ENCODE peak calls at places on chromosomes 11 and 22, in six cellular contexts. S is tibial artery, D is endothelial cell, V is AG04450, A is upper lobe of left lung, C is epithelial cell of proximal tubule. L is an unnamed sample.

GRCh38 chr11:36010010-36010740 is 66.3 kb downstream of the LDLRAD3 start:
- DNase-seq in D (no peak), A (no peak), V (no peak), C (no peak), S (no peak), L (no peak)

GRCh38 chr22:20647586-20648305 is 126.2 kb upstream of the SERPIND1 start:
- DNase-seq in A (no peak), C (no peak), S (no peak), D (no peak), V (no peak), L (no peak)

GRCh38 chr11:69663326-69663725 is 11.8 kb downstream of the LTO1 start:
- DNase-seq in A (no peak), V (no peak), C (no peak), D (no peak), S (no peak), L (no peak)

GRCh38 chr11:68979931-68980775 is 633 bp downstream of the MRGPRD start:
- DNase-seq in S (no peak), D (no peak), C (no peak), A (peak), V (no peak), L (no peak)

GRCh38 chr11:9276571-9276970 is 11.4 kb upstream of the DENND5A start:
- DNase-seq in C (no peak), D (no peak), A (no peak), S (no peak), V (no peak), L (no peak)

GRCh38 chr11:68040121-68040956 is 1.5 kb downstream of the TCIRG1 start:
- DNase-seq in A (peak), S (peak), C (no peak), V (peak), D (peak), L (no peak)

GRCh38 chr22:38957046-38957770 is at the start of gene APOBEC3A:
- DNase-seq in C (no peak), V (no peak), D (no peak), A (no peak), S (peak), L (no peak)

GRCh38 chr11:15153231-15153630 is 38.5 kb downstream of the INSC start:
- DNase-seq in D (no peak), V (no peak), A (no peak), S (no peak), C (no peak), L (no peak)

GRCh38 chr22:40463017-40463631 is 92.7 kb downstream of the SGSM3 start:
- DNase-seq in V (no peak), S (no peak), C (no peak), A (no peak), D (no peak), L (no peak)

DNA sequence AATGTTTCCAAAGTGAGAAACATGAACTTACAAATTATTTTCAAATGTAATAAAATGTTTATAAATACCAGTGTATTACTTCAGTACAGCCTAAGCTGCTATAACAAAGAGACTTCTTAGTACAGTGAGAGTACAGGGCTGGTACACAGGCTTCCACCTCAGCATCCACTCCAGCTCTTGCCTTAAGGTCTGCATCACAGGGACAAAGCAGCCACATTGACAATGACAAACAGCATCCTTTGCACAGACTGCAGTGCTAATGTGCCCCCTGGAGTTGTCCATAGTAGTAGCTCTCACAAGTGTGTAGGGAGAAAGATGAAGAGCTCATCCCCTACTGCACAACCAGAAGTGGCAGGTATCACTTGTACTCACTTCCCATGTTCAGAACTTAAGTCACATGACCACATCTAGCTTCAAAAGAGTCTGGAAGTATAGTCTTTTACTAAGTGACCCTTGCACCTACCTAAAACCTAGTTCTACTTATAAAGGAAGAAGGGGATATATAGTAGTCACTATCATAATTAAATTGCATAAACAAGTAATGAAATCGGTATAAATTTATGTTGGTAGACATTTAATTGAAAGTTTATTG is 10.7 kb upstream of the LIPT2 start:
- DNase-seq in V (no peak), S (no peak), D (no peak), A (no peak), C (no peak), L (no peak)
- TF ChIP-seq CTCF in V (no peak), S (no peak), D (no peak), A (no peak), C (no peak), L (no peak)

GRCh38 chr11:47257518-47258316 is at the start of gene NR1H3:
- DNase-seq in C (no peak), V (no peak), D (peak), A (peak), S (peak), L (peak)
- TF ChIP-seq CTCF in C (peak), V (peak), D (peak), A (peak), S (peak), L (peak)

DNA sequence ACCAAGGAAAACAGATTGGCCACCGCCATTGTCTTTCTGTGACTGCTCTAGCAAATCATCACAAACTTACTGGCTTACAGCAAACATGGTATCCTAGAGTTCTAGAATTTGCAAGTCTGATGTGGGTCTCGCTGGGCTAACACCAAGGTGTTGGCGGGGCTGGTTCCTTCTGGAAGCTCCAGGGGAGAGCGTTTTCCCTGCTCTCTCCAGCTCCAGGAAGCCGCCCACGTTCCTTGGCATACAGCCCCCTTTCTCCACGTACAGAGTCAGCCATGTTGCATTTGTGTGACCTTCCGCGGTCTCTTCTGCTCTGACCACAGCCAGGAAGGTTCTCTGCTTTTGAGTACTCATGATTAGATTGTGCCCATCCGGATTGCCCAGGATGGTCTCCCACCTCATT is 27.5 kb downstream of the TBC1D22A start:
- DNase-seq in C (no peak), V (no peak), S (peak), D (no peak), A (no peak), L (no peak)
- TF ChIP-seq CTCF in C (no peak), V (no peak), S (no peak), D (no peak), A (no peak), L (no peak)

GRCh38 chr11:34595391-34595790 is 25.5 kb upstream of the EHF start:
- DNase-seq in D (no peak), V (no peak), A (no peak), S (no peak), C (no peak), L (no peak)

GRCh38 chr11:34599406-34599901 is 21.4 kb upstream of the EHF start:
- DNase-seq in C (no peak), V (no peak), A (no peak), S (no peak), D (no peak), L (no peak)

GRCh38 chr11:34593085-34593484 is 27.8 kb upstream of the EHF start:
- DNase-seq in C (no peak), S (no peak), V (no peak), A (no peak), D (no peak), L (no peak)

GRCh38 chr11:34595960-34596359 is 24.9 kb upstream of the EHF start:
- DNase-seq in V (no peak), A (no peak), D (no peak), S (no peak), C (no peak), L (no peak)

DNA sequence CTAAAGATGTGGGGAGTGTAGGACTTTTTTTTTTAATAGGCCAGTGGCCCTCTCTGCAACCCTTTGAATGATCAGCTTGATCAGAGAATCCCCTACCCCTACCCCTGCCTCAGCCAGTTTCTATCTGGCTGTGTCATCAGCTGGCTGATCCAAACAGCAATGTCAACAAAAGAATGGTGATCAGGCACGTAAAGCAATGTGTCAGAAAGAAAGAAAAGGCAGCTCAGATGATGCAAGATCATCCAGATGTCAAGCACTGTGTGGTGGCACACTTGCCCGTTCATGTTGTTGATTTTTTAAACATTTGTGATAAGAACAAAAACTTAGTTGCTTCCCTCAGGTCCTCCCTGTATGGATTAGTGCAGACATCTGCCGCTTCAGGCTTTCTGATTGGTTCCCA is 26.3 kb upstream of the EHF start:
- DNase-seq in S (no peak), V (no peak), C (no peak), A (no peak), D (no peak), L (no peak)
- TF ChIP-seq CTCF in S (no peak), V (no peak), C (no peak), A (no peak), D (no peak), L (no peak)

GRCh38 chr11:107018902-107019493 is 722 bp upstream of the GUCY1A2 start:
- DNase-seq in A (peak), C (no peak), D (peak), S (peak), V (peak), L (peak)

GRCh38 chr11:107017104-107017432 is 1.2 kb downstream of the GUCY1A2 start:
- DNase-seq in A (no peak), C (no peak), V (no peak), S (no peak), D (no peak), L (no peak)

GRCh38 chr11:107014871-107015270 is 3.4 kb downstream of the GUCY1A2 start:
- DNase-seq in A (no peak), V (no peak), S (no peak), D (no peak), C (no peak), L (no peak)

GRCh38 chr11:107018274-107018901 is at the start of gene GUCY1A2:
- DNase-seq in A (peak), S (no peak), C (no peak), V (no peak), D (peak), L (peak)

GRCh38 chr11:107017433-107018227 is 646 bp downstream of the GUCY1A2 start:
- DNase-seq in V (no peak), S (no peak), A (peak), D (peak), C (no peak), L (peak)
- TF ChIP-seq CTCF in V (peak), S (peak), A (peak), D (peak), C (peak), L (peak)

GRCh38 chr11:113997473-113997872 is 22.6 kb downstream of the HTR3A start:
- DNase-seq in D (no peak), V (no peak), A (no peak), S (no peak), C (no peak), L (no peak)

GRCh38 chr11:113991718-113992458 is 17.0 kb downstream of the HTR3A start:
- DNase-seq in S (no peak), A (no peak), D (no peak), V (no peak), C (no peak), L (no peak)

GRCh38 chr11:113992459-113993105 is 17.7 kb downstream of the HTR3A start:
- DNase-seq in C (no peak), V (no peak), D (no peak), A (no peak), S (no peak), L (no peak)

GRCh38 chr11:113991170-113991569 is 16.3 kb downstream of the HTR3A start:
- DNase-seq in A (no peak), V (no peak), C (no peak), D (peak), S (no peak), L (peak)

DNA sequence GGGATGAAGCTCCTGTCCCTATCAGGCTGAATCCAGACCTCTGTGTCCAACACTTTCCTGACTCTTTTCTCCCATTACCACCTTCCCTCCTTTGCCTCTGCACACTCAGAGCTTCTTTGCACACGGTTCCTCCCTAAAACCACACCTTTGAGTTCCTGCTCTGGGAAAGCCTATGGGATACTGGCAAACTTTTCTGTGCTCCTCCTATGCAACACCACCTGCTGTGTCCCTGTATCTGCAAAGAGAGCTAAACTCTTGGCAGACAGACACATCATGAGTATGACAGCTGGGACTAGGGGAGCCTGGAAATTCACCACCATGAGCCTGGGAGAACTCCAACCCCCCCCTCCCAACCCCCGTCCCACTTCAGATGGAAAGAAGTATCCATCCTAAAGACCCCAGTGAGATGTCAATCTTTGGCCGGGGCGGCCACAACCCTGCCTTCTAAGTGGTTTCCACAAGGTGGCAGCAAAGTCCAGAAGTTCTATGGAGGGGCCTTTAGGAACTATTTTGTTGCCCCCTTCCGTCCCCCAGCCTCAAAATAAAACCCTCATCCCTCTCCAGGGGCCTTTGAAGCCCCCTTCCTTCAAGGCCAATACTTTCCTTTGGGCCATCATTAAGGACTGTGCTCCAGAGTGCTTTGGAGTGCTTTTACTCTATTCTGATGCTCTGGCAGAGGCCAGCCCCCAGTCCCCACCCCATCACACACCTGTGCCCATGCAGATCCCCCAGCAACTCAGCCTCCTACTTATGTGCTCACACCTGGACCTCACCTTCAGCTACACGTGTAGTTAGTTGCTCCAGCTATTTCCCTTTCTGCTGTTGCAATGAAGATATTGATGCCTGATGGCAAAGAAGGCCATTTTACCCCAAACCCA is 19.4 kb downstream of the HTR3A start:
- DNase-seq in A (no peak), S (no peak), C (no peak), D (peak), V (no peak), L (peak)
- TF ChIP-seq CTCF in A (peak), S (peak), C (peak), D (peak), V (peak), L (peak)